ENCODE peak calls at places on chromosomes 5 and 9, in nine cellular contexts. E is left ventricle myocardium inferior; T is RWPE2; B is right lobe of liver; N is thyroid gland; H is right atrium auricular region; S is GM23248; M is effector memory CD4-positive, alpha-beta T cell; Z is naive thymus-derived CD4-positive, alpha-beta T cell. J is an unnamed sample.
A peak's percentile ranks its signal among the peaks of the same experiment; 100 is the strongest.

GRCh38 chr5:14745753-14746152 is 81.2 kb downstream of the OTULIN start:
- DNase-seq in E (no peak), T (no peak), B (no peak), N (no peak), H (no peak), S (no peak), M (no peak), Z (peak; percentile 36), J (no peak)

GRCh38 chr5:151450605-151451004 is 3.2 kb downstream of the SLC36A1 start:
- DNase-seq in E (no peak), T (no peak), B (no peak), N (no peak), H (no peak), S (no peak), M (no peak), Z (no peak), J (no peak)

GRCh38 chr5:100860407-100860806 is 42.7 kb downstream of the ST8SIA4 start:
- DNase-seq in E (no peak), T (no peak), B (no peak), N (no peak), H (no peak), S (no peak), M (no peak), Z (no peak), J (no peak)

GRCh38 chr9:109771796-109772525 is 8.0 kb upstream of the PALM2AKAP2 start:
- DNase-seq in E (peak; percentile 69), T (no peak), B (no peak), N (peak; percentile 89), H (no peak), S (peak; percentile 45), M (no peak), Z (no peak), J (peak; percentile 75)

GRCh38 chr9:125694478-125694877 is 12.5 kb downstream of the MAPKAP1 start:
- DNase-seq in E (no peak), T (no peak), B (no peak), N (no peak), H (no peak), S (no peak), M (no peak), Z (no peak), J (no peak)

GRCh38 chr9:124300312-124300711 is 42.6 kb downstream of the NEK6 start:
- DNase-seq in E (no peak), T (no peak), B (no peak), N (peak; percentile 70), H (no peak), S (no peak), M (no peak), Z (no peak), J (no peak)

GRCh38 chr5:109016300-109016699 is 268.6 kb downstream of the FER start:
- DNase-seq in E (no peak), T (no peak), B (no peak), N (no peak), H (no peak), S (peak; percentile 13), M (no peak), Z (no peak), J (no peak)

GRCh38 chr9:130118841-130119520 is 53.2 kb upstream of the NCS1 start:
- DNase-seq in E (no peak), T (no peak), B (no peak), N (peak; percentile 28), H (no peak), S (peak; percentile 66), M (no peak), Z (no peak), J (no peak)

GRCh38 chr5:81922790-81923398 is 48.9 kb upstream of the ATG10 start:
- DNase-seq in E (no peak), T (no peak), B (no peak), N (peak; percentile 15), H (no peak), S (no peak), M (no peak), Z (no peak), J (no peak)

DNA sequence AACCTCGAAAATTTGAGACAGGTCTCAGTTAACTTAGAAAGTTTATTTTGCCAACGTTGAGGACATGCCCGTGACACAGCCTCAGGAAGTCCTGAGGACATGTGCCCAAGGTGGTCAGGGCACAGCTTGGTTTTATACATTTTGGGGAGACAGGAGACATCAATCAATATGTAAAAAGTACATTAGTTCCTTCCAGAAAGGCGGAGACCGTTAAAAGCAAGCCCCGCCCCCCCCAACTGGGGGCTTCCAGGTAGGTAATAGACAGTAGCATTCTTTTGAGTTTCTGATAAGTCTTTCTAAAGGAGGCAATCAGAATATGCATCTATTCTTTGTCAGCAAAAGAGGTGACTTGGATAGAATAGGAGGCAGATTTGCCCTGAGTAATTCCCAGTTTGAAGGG is 599 bp upstream of the MOCS2 start:
- DNase-seq in E (no peak), T (no peak), B (no peak), N (peak; percentile 19), H (no peak), S (no peak), M (no peak), Z (no peak), J (peak; percentile 31)
- H3K27ac ChIP-seq in E (peak overlapping the region; percentile 80), T (peak overlapping the region; percentile 33), B (peak overlapping the region; percentile 77), N (peak overlapping the region; percentile 92), H (peak overlapping the region; percentile 74), S (no peak overlapping the region), M (peak overlapping the region; percentile 72), Z (peak overlapping the region; percentile 84), J (no peak overlapping the region)

GRCh38 chr9:79579624-79580023 is 7.9 kb downstream of the TLE4 start:
- DNase-seq in E (no peak), T (no peak), B (no peak), N (no peak), H (no peak), S (no peak), M (no peak), Z (no peak), J (no peak)
- H3K4me1 ChIP-seq in E (peaks cover 92% of the 10 kb centered on the region), T (peaks cover 12% of the 10 kb centered on the region), B (no peaks in the 10 kb centered on the region), N (no peaks in the 10 kb centered on the region), H (no peaks in the 10 kb centered on the region), S (peaks cover 52% of the 10 kb centered on the region), M (peaks cover 47% of the 10 kb centered on the region), Z (peaks cover 63% of the 10 kb centered on the region), J (peaks cover 5% of the 10 kb centered on the region)

GRCh38 chr9:126989847-126990821 is 75.6 kb downstream of the RALGPS1 start:
- DNase-seq in E (peak; percentile 72), T (no peak), B (no peak), N (peak; percentile 19), H (peak; percentile 87), S (no peak), M (no peak), Z (no peak), J (peak; percentile 87)

GRCh38 chr9:126986506-126986951 is 71.9 kb downstream of the RALGPS1 start:
- DNase-seq in E (no peak), T (no peak), B (no peak), N (no peak), H (no peak), S (peak; percentile 37), M (peak; percentile 9), Z (no peak), J (no peak)

GRCh38 chr9:126991170-126991569 is 76.6 kb downstream of the RALGPS1 start:
- DNase-seq in E (no peak), T (no peak), B (no peak), N (no peak), H (no peak), S (no peak), M (no peak), Z (no peak), J (peak; percentile 67)

GRCh38 chr9:126985870-126986498 is 71.4 kb downstream of the RALGPS1 start:
- DNase-seq in E (peak; percentile 70), T (peak; percentile 85), B (no peak), N (no peak), H (peak; percentile 68), S (peak; percentile 74), M (peak; percentile 80), Z (peak; percentile 97), J (peak; percentile 68)

GRCh38 chr9:126988857-126989256 is 74.3 kb downstream of the RALGPS1 start:
- DNase-seq in E (no peak), T (no peak), B (no peak), N (no peak), H (no peak), S (no peak), M (no peak), Z (no peak), J (no peak)
- H3K27ac ChIP-seq in E (peak overlapping the region; percentile 63), T (no peak overlapping the region), B (no peak overlapping the region), N (no peak overlapping the region), H (no peak overlapping the region), S (no peak overlapping the region), M (no peak overlapping the region), Z (no peak overlapping the region), J (peak overlapping the region; percentile 10)

DNA sequence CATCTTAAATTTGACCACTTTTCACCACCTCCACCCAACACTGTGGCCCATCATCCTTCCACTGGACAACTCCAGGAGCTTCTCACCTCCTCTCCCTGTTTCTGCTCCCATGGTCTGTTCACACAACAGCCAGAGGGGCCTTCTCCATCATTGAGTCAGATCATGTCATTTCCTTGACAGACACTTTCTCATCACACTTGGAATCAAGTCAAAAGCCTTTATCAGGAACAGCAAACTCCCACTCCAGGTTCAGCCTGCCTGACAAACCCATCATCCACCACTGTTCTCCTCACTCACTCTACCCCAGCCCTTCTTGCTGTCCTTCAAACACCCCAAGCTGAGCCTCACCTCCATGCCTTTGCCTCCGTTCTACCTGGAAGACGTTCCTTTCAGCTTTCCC is 78.4 kb upstream of the ADRA1B start:
- DNase-seq in E (no peak), T (no peak), B (no peak), N (no peak), H (no peak), S (no peak), M (no peak), Z (no peak), J (no peak)
- H3K4me1 ChIP-seq in E (no peaks in the 10 kb centered on the region), T (peaks cover 13% of the 10 kb centered on the region), B (no peaks in the 10 kb centered on the region), N (no peaks in the 10 kb centered on the region), H (no peaks in the 10 kb centered on the region), S (no peaks in the 10 kb centered on the region), M (no peaks in the 10 kb centered on the region), Z (no peaks in the 10 kb centered on the region), J (no peaks in the 10 kb centered on the region)

GRCh38 chr5:171205375-171205774 is 103.7 kb upstream of the TLX3 start:
- DNase-seq in E (no peak), T (no peak), B (no peak), N (no peak), H (no peak), S (no peak), M (no peak), Z (no peak), J (no peak)
- H3K27ac ChIP-seq in E (no peak overlapping the region), T (no peak overlapping the region), B (no peak overlapping the region), N (no peak overlapping the region), H (no peak overlapping the region), S (no peak overlapping the region), M (no peak overlapping the region), Z (no peak overlapping the region), J (no peak overlapping the region)

GRCh38 chr5:38531518-38531917 is 24.9 kb downstream of the LIFR start:
- DNase-seq in E (no peak), T (no peak), B (no peak), N (no peak), H (no peak), S (no peak), M (no peak), Z (no peak), J (no peak)
- H3K4me1 ChIP-seq in E (peaks cover 98% of the 10 kb centered on the region), T (no peaks in the 10 kb centered on the region), B (no peaks in the 10 kb centered on the region), N (peaks cover 76% of the 10 kb centered on the region), H (no peaks in the 10 kb centered on the region), S (no peaks in the 10 kb centered on the region), M (no peaks in the 10 kb centered on the region), Z (no peaks in the 10 kb centered on the region), J (peaks cover 22% of the 10 kb centered on the region)

J was measured in right cardiac atrium.